ENCODE peak calls at places on chromosome 2, in nine cellular contexts. U, I, P, A, W, O, G, V and K are unnamed samples.
A peak's percentile ranks its signal among the peaks of the same experiment; 100 is the strongest.

GRCh38 chr2:176581557-176582150 is 312.4 kb downstream of the MTX2 start:
- DNase-seq in W (no peak), P (no peak), O (no peak), V (no peak), A (no peak), I (no peak), U (no peak), G (no peak), K (no peak)

GRCh38 chr2:191087311-191087710 is 63.5 kb downstream of the STAT4 start:
- DNase-seq in U (no peak), A (no peak), P (no peak), G (no peak), W (no peak), V (no peak), O (no peak), I (no peak), K (no peak)

GRCh38 chr2:186733414-186733813 is 39.6 kb downstream of the FAM171B start:
- DNase-seq in I (no peak), W (no peak), P (no peak), G (no peak), O (no peak), U (no peak), A (no peak), V (no peak), K (no peak)

GRCh38 chr2:46077522-46078062 is 219.6 kb upstream of the EPAS1 start:
- DNase-seq in G (no peak), U (no peak), I (no peak), W (no peak), P (no peak), A (no peak), V (no peak), O (no peak), K (no peak)

GRCh38 chr2:205975082-205975949 is 110.7 kb downstream of the INO80D start:
- DNase-seq in O (no peak), A (no peak), I (no peak), V (peak; percentile 22), W (peak; percentile 64), U (no peak), P (no peak), G (no peak), K (no peak)

GRCh38 chr2:204628926-204629661 is 83.8 kb downstream of the PARD3B start:
- DNase-seq in O (no peak), W (peak; percentile 27), G (no peak), V (peak; percentile 50), P (no peak), U (no peak), I (peak; percentile 26), A (no peak), K (no peak)

GRCh38 chr2:156356006-156356764 is 23.7 kb upstream of the NR4A2 start:
- DNase-seq in A (no peak), U (peak; percentile 83), P (no peak), I (peak; percentile 75), G (no peak), O (no peak), V (peak; percentile 29), W (no peak), K (no peak)

GRCh38 chr2:105935048-105935447 is 190.3 kb downstream of the NCK2 start:
- DNase-seq in P (no peak), A (no peak), U (no peak), I (no peak), O (no peak), V (no peak), G (no peak), W (no peak), K (no peak)

GRCh38 chr2:180676520-180676919 is 303.9 kb upstream of the UBE2E3 start:
- DNase-seq in G (no peak), O (no peak), U (peak; percentile 44), V (no peak), P (no peak), A (no peak), W (no peak), I (no peak), K (no peak)

GRCh38 chr2:47653909-47654789 is 128.8 kb upstream of the MSH6 start:
- DNase-seq in P (no peak), G (no peak), W (peak; percentile 74), I (peak; percentile 5), V (peak; percentile 62), O (peak; percentile 54), U (peak; percentile 54), A (peak; percentile 71), K (no peak)

GRCh38 chr2:72990695-72991438 is 73.5 kb downstream of the EMX1 start:
- DNase-seq in V (no peak), A (peak; percentile 28), W (no peak), P (peak; percentile 19), I (no peak), U (no peak), O (no peak), G (no peak), K (peak; percentile 58)

GRCh38 chr2:197360744-197361156 is 50.2 kb upstream of the ANKRD44 start:
- DNase-seq in P (no peak), O (no peak), V (no peak), W (no peak), A (no peak), U (peak; percentile 24), G (no peak), I (peak; percentile 87), K (no peak)

GRCh38 chr2:111198701-111199100 is 78.0 kb downstream of the BCL2L11 start:
- DNase-seq in I (no peak), U (no peak), W (no peak), O (no peak), A (no peak), G (no peak), V (no peak), P (no peak), K (no peak)

GRCh38 chr2:45957533-45958227 is 306.2 kb downstream of the PRKCE start:
- DNase-seq in I (no peak), P (no peak), A (no peak), U (no peak), G (no peak), V (no peak), W (no peak), O (no peak), K (no peak)

GRCh38 chr2:149329068-149329467 is 1.3 kb upstream of the LYPD6 start:
- DNase-seq in G (no peak), U (peak; percentile 29), V (no peak), I (no peak), W (no peak), A (peak; percentile 41), P (no peak), O (no peak), K (no peak)
- TF ChIP-seq CTCF in G (no peak), U (peak; percentile 40), V (peak; percentile 8), I (peak; percentile 8), W (peak; percentile 33), A (peak; percentile 71), P (peak; percentile 7), O (peak; percentile 25), K (peak; percentile 70)

GRCh38 chr2:226799211-226799975 is at the start of gene IRS1:
- DNase-seq in A (peak; percentile 78), I (peak; percentile 79), G (no peak), P (peak; percentile 87), W (peak; percentile 92), O (peak; percentile 81), V (peak; percentile 86), U (peak; percentile 78), K (peak; percentile 84)

GRCh38 chr2:226803410-226803809 is 3.8 kb upstream of the IRS1 start:
- DNase-seq in A (no peak), O (no peak), G (no peak), P (no peak), W (no peak), V (no peak), I (no peak), U (no peak), K (no peak)

GRCh38 chr2:226802573-226802972 is 3.0 kb upstream of the IRS1 start:
- DNase-seq in U (peak; percentile 87), P (no peak), I (peak; percentile 92), V (peak; percentile 96), A (no peak), O (peak; percentile 10), G (no peak), W (peak; percentile 93), K (no peak)

GRCh38 chr2:226799976-226800940 is 638 bp upstream of the IRS1 start:
- DNase-seq in O (peak; percentile 12), W (no peak), G (no peak), A (peak; percentile 38), V (peak; percentile 29), U (peak; percentile 33), I (peak; percentile 23), P (no peak), K (no peak)

GRCh38 chr2:226800941-226801784 is 1.5 kb upstream of the IRS1 start:
- DNase-seq in V (peak; percentile 64), W (peak; percentile 86), O (peak; percentile 91), A (peak; percentile 94), U (peak; percentile 80), I (peak; percentile 79), P (peak; percentile 78), G (no peak), K (peak; percentile 79)
- TF ChIP-seq CTCF in V (no peak), W (no peak), O (no peak), A (no peak), U (no peak), I (no peak), P (no peak), G (no peak), K (peak; percentile 25)

DNA sequence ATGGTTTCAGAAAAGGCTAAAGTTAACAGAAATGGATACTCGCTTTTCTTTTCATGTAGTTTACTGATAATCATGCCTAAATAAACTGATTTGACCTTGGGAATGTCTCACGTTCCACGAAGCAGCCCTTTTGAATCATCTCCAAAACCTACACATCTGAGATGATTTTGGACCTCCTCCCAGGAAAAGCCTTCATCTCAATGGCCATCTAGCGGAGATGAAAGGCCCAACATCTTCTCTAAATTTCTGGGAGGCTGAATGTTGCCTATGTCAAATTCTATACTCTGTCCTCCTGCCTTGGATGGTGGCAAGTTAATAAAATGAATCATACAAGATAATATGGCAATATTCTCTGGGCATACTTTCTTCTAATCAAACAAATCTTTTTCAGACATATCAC is 448.5 kb downstream of the ZEB2 start:
- DNase-seq in O (no peak), G (no peak), U (peak; percentile 13), V (peak; percentile 41), P (no peak), I (peak; percentile 81), W (peak; percentile 58), A (no peak), K (no peak)
- TF ChIP-seq CTCF in O (no peak), G (no peak), U (peak; percentile 38), V (peak; percentile 33), P (no peak), I (peak; percentile 64), W (peak; percentile 51), A (peak; percentile 29), K (no peak)

DNA sequence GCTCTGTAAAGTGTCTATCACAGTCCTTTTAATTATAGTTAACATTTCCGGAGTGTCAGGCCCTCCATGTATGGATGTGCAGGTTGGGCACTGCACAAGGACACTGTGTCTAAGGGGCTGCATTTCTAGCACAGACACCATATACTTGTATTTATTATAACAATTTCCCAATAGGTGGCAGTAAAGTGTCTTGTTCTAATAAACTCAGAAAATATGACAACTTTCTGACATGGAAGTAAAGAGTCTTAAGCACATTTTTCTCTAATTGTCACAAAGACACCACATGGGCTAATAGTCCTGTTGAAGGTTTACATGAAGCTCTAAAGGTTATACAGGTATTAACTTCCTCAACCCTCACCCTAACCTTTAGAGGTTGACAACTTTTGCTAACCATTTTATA is 156.6 kb downstream of the DYSF start:
- DNase-seq in U (peak; percentile 55), A (no peak), W (peak; percentile 66), G (no peak), O (no peak), P (no peak), V (peak; percentile 63), I (peak; percentile 54), K (no peak)
- TF ChIP-seq CTCF in U (peak; percentile 15), A (no peak), W (peak; percentile 37), G (peak; percentile 16), O (no peak), P (peak; percentile 33), V (peak; percentile 29), I (peak; percentile 49), K (peak; percentile 47)

GRCh38 chr2:170486730-170487129 is 228.4 kb upstream of the SP5 start:
- DNase-seq in V (no peak), W (no peak), U (no peak), I (no peak), A (no peak), P (no peak), O (no peak), G (no peak), K (no peak)
- TF ChIP-seq CTCF in V (no peak), W (no peak), U (no peak), I (no peak), A (no peak), P (peak; percentile 32), O (no peak), G (no peak), K (no peak)